ENCODE peak calls at places on chromosomes 7 and 10, in nine cellular contexts. H is heart right ventricle; B is NCI-H1092; U is psoas muscle; I is ELR; G is hippocampal formation; E is stimulated activated CD4-positive, alpha-beta T cell treated with anti-CD3 and anti-CD28 coated beads, Interleukin-12 subunit alpha, Interleukin-12 subunit beta, amount 100 ng/mL, for 4 hours; Z is progenitor cell of endocrine pancreas; L is GM12891. S is an unnamed sample.

GRCh38 chr7:104061652-104062051 is 72.2 kb upstream of the RELN start:
- DNase-seq in H (no peak), B (no peak), U (no peak), I (no peak), G (no peak), E (no peak), Z (no peak), L (no peak), S (no peak)

GRCh38 chr10:112517381-112517976 is 70.5 kb downstream of the VTI1A start:
- DNase-seq in H (no peak), B (no peak), U (no peak), I (peak; percentile 84), G (no peak), E (no peak), Z (no peak), L (no peak), S (peak; percentile 61)

GRCh38 chr7:80294321-80294720 is 159.7 kb downstream of the GNAI1 start:
- DNase-seq in H (no peak), B (no peak), U (no peak), I (peak; percentile 37), G (no peak), E (no peak), Z (no peak), L (no peak), S (peak; percentile 52)

GRCh38 chr7:99001482-99002145 is 123.3 kb downstream of the TRRAP start:
- DNase-seq in H (no peak), B (no peak), U (no peak), I (no peak), G (no peak), E (no peak), Z (no peak), L (no peak), S (no peak)

GRCh38 chr10:47178537-47179290 is 121.3 kb upstream of the GDF10 start:
- DNase-seq in H (no peak), B (no peak), U (no peak), I (no peak), G (no peak), E (no peak), Z (no peak), L (no peak), S (no peak)

GRCh38 chr10:47256753-47257336 is 43.2 kb upstream of the GDF10 start:
- DNase-seq in H (no peak), B (no peak), U (no peak), I (no peak), G (no peak), E (no peak), Z (no peak), L (no peak), S (peak; percentile 12)

GRCh38 chr10:78738457-78738856 is 330.3 kb upstream of the ZMIZ1 start:
- DNase-seq in H (no peak), B (no peak), U (no peak), I (no peak), G (no peak), E (no peak), Z (no peak), L (no peak), S (no peak)

GRCh38 chr10:113177163-113177935 is 227.3 kb downstream of the TCF7L2 start:
- DNase-seq in H (peak; percentile 50), B (peak; percentile 56), U (no peak), I (no peak), G (peak; percentile 45), E (no peak), Z (no peak), L (no peak), S (no peak)

GRCh38 chr10:114306116-114306973 is 67.3 kb downstream of the VWA2 start:
- DNase-seq in H (no peak), B (no peak), U (no peak), I (peak; percentile 98), G (no peak), E (no peak), Z (no peak), L (no peak), S (peak; percentile 94)

GRCh38 chr7:149255174-149255573 is 6.8 kb upstream of the ZNF783 start:
- DNase-seq in H (no peak), B (no peak), U (no peak), I (no peak), G (no peak), E (no peak), Z (no peak), L (no peak), S (no peak)